ENCODE peak calls at places on chromosomes 12 and 14, in four cellular contexts. One of them, this sample, is unnamed.

GRCh38 chr12:89836026-89836425 is 127.4 kb upstream of the ATP2B1 start:
- DNase-seq in K562: no peak
- DNase-seq in HepG2: no peak
- DNase-seq in H1: no peak
- DNase-seq in this sample: no peak

GRCh38 chr14:65286443-65286842 is 126.1 kb upstream of the FUT8 start:
- DNase-seq in HepG2: peak; percentile 44
- DNase-seq in H1: no peak
- DNase-seq in K562: peak; percentile 33
- DNase-seq in this sample: no peak

GRCh38 chr12:1877169-1877878 is 41.1 kb downstream of the CACNA2D4 start:
- DNase-seq in K562: no peak
- DNase-seq in HepG2: peak; percentile 13
- DNase-seq in H1: no peak
- DNase-seq in this sample: no peak

GRCh38 chr12:117486840-117487659 is 125.6 kb upstream of the NOS1 start:
- DNase-seq in H1: no peak
- DNase-seq in K562: no peak
- DNase-seq in HepG2: no peak
- DNase-seq in this sample: peak; percentile 94

GRCh38 chr12:93664573-93665138 is 12.5 kb upstream of the CRADD start:
- DNase-seq in K562: no peak
- DNase-seq in HepG2: peak; percentile 8
- DNase-seq in H1: no peak
- DNase-seq in this sample: no peak

GRCh38 chr14:65850429-65851145 is 438.1 kb downstream of the FUT8 start:
- DNase-seq in HepG2: no peak
- DNase-seq in H1: no peak
- DNase-seq in K562: no peak
- DNase-seq in this sample: no peak

GRCh38 chr12:34105392-34105933 is 83.2 kb downstream of the ALG10 start:
- DNase-seq in HepG2: no peak
- DNase-seq in H1: no peak
- DNase-seq in K562: no peak
- DNase-seq in this sample: no peak

GRCh38 chr12:114403690-114404450 is 2.1 kb downstream of the TBX5 start:
- DNase-seq in H1: no peak
- DNase-seq in K562: no peak
- DNase-seq in HepG2: no peak
- DNase-seq in this sample: no peak

GRCh38 chr12:116687888-116688287 is 50.0 kb downstream of the SPRING1 start:
- DNase-seq in HepG2: peak; percentile 44
- DNase-seq in K562: peak; percentile 55
- DNase-seq in H1: peak; percentile 76
- DNase-seq in this sample: peak; percentile 28

GRCh38 chr14:92037989-92038388 is 1.9 kb downstream of the TRIP11 start:
- DNase-seq in H1: no peak
- DNase-seq in HepG2: no peak
- DNase-seq in K562: no peak
- DNase-seq in this sample: peak; percentile 14

GRCh38 chr12:67665679-67666078 is 17.1 kb downstream of the DYRK2 start:
- DNase-seq in H1: no peak
- DNase-seq in HepG2: no peak
- DNase-seq in K562: no peak
- DNase-seq in this sample: no peak

GRCh38 chr12:69397978-69398377 is 38.4 kb downstream of the YEATS4 start:
- DNase-seq in HepG2: no peak
- DNase-seq in K562: no peak
- DNase-seq in H1: no peak
- DNase-seq in this sample: no peak

GRCh38 chr12:3170423-3171194 is 93.4 kb downstream of the TSPAN9 start:
- DNase-seq in H1: no peak
- DNase-seq in K562: no peak
- DNase-seq in HepG2: no peak
- DNase-seq in this sample: peak; percentile 19

GRCh38 chr14:60101801-60102200 is 10.1 kb downstream of the PCNX4 start:
- DNase-seq in K562: no peak
- DNase-seq in HepG2: no peak
- DNase-seq in H1: no peak
- DNase-seq in this sample: no peak

GRCh38 chr14:69999246-69999645 is 120.0 kb downstream of the SMOC1 start:
- DNase-seq in H1: no peak
- DNase-seq in HepG2: no peak
- DNase-seq in K562: no peak
- DNase-seq in this sample: peak; percentile 77

GRCh38 chr12:122368361-122369073 is 54.0 kb downstream of the CLIP1 start:
- DNase-seq in HepG2: no peak
- DNase-seq in H1: no peak
- DNase-seq in K562: peak; percentile 19
- DNase-seq in this sample: peak; percentile 39

GRCh38 chr12:9910716-9911421 is 21.3 kb downstream of the CLEC2A start:
- DNase-seq in HepG2: no peak
- DNase-seq in H1: no peak
- DNase-seq in K562: no peak
- DNase-seq in this sample: no peak

GRCh38 chr12:57276935-57277563 is 26.1 kb upstream of the STAC3 start:
- DNase-seq in H1: no peak
- DNase-seq in K562: peak; percentile 34
- DNase-seq in HepG2: peak; percentile 21
- DNase-seq in this sample: peak; percentile 49

GRCh38 chr12:15701212-15701611 is 88.0 kb downstream of the EPS8 start:
- DNase-seq in H1: no peak
- DNase-seq in K562: no peak
- DNase-seq in HepG2: no peak
- DNase-seq in this sample: peak; percentile 83

GRCh38 chr12:6734506-6735082 is 10.7 kb downstream of the COPS7A start:
- DNase-seq in HepG2: no peak
- DNase-seq in H1: no peak
- DNase-seq in K562: no peak
- DNase-seq in this sample: no peak

GRCh38 chr12:76762556-76762955 is 1.4 kb upstream of the ZDHHC17 start:
- DNase-seq in H1: no peak
- DNase-seq in HepG2: no peak
- DNase-seq in K562: no peak
- DNase-seq in this sample: peak; percentile 66

GRCh38 chr12:53976172-53976822 is 1.5 kb upstream of the HOTAIR start:
- DNase-seq in H1: no peak
- DNase-seq in K562: no peak
- DNase-seq in HepG2: no peak
- DNase-seq in this sample: no peak
- TF ChIP-seq POLR2AphosphoS5 in H1: no peak
- TF ChIP-seq POLR2AphosphoS5 in K562: no peak
- TF ChIP-seq POLR2AphosphoS5 in HepG2: no peak
- TF ChIP-seq POLR2AphosphoS5 in this sample: no peak

DNA sequence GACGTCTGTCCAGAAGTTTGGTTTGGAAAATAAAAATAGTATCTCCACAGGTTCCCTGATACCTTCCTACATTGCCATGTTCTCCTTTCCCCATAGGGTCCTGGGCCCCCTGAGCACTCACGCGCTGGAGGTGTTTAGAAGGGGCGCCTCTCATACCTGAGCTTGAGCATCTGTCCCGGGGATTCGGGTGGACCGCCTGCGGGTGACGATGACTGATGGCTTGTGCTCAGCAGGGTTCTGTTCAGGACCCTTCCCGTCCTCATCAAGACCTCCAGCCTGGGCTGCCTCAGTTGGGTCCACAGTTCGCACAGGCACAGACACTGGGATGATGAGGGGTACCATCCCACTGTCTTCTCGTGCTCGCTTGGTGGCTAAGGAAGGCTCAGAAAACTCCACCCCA is 22.7 kb upstream of the PNMA1 start:
- DNase-seq in H1: no peak
- DNase-seq in HepG2: no peak
- DNase-seq in K562: no peak
- DNase-seq in this sample: no peak
- TF ChIP-seq POLR2A in H1: no peak
- TF ChIP-seq POLR2A in HepG2: no peak
- TF ChIP-seq POLR2A in K562: no peak
- TF ChIP-seq POLR2A in this sample: no peak

GRCh38 chr14:104441275-104442106 is 138.1 kb upstream of the C14orf180 start:
- DNase-seq in HepG2: no peak
- DNase-seq in H1: no peak
- DNase-seq in K562: no peak
- DNase-seq in this sample: no peak
- TF ChIP-seq JUN in HepG2: no peak
- TF ChIP-seq JUN in H1: no peak
- TF ChIP-seq JUN in K562: no peak
- TF ChIP-seq JUN in this sample: no peak

DNA sequence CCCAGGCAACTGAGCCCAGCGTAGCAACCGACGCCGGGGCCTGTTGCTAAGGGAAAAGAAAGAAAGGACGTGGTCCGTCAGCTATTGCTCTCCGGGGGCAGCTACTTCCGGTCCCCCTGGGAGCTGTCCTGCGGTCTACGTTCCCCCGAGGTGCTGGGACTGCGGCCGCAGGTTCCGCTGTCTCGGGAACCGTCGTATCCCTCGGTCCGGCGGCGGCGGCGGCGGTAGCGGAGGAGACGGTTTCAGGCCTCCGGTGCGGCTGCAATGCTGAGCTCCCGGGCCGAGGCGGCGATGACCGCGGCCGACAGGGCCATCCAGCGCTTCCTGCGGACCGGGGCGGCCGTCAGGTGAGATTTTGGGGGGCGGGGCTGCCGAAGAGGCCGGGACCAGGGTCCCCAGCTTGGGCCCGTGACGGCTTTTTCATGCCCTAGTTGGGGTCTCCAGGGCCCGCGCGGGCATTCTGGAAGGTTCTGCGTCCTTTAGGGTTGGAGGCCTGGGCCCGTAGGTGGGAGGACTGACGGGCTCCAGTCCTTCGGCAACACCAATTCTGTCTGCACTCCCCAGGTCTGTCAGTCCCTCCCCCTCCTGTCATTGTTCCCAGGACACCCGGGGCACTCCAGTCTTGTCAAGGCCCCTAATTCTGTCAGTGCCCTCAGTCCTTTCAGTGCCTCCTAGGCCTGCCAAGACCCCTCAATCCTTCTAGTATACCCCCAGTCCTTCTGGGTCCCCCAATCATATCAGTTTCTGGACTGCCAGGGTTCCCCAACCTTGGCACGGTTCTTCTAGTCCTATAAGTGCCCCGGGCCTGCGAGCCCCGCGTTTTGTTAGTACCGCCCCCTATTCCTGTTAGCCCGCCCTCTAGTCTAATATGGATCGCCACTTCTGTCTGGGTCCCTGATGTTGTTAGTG is at the start of gene USP30:
- DNase-seq in HepG2: peak; percentile 65
- DNase-seq in K562: peak; percentile 92
- DNase-seq in H1: peak; percentile 46
- DNase-seq in this sample: peak; percentile 77
- TF ChIP-seq POLR2AphosphoS5 in HepG2: peak; percentile 10
- TF ChIP-seq POLR2AphosphoS5 in K562: no peak
- TF ChIP-seq POLR2AphosphoS5 in H1: no peak
- TF ChIP-seq POLR2AphosphoS5 in this sample: peak; percentile 68